ENCODE peak calls at places on chromosomes 6 and 20, in nine cellular contexts. U is cerebellar cortex; V is iris pigment epithelial cell; D is GM10248; S is HS-27A; W is activated CD4-positive, alpha-beta T cell treated with anti-CD3 and anti-CD28 coated beads, Interleukin-2, amount 10 ng/mL, durations not matched to agents 7 days and 5 days; R is activated naive CD4-positive, alpha-beta T cell; C is HCT116; E is endothelial cell. J is an unnamed sample.

GRCh38 chr6:122322824-122323223 is 76.6 kb upstream of the HSF2 start:
- DNase-seq in U (no peak), V (peak), D (no peak), S (no peak), W (no peak), R (no peak), C (no peak), E (no peak), J (peak)

GRCh38 chr6:166313255-166314070 is 5.3 kb upstream of the PRR18 start:
- DNase-seq in U (peak), V (peak), D (peak), S (no peak), W (peak), R (no peak), C (peak), E (peak), J (peak)

GRCh38 chr20:20837574-20838021 is 125.2 kb upstream of the RALGAPA2 start:
- DNase-seq in U (peak), V (peak), D (peak), S (no peak), W (peak), R (no peak), C (peak), E (peak), J (peak)

GRCh38 chr6:14383393-14384174 is 266.0 kb downstream of the CD83 start:
- DNase-seq in U (no peak), V (no peak), D (no peak), S (no peak), W (no peak), R (no peak), C (no peak), E (no peak), J (no peak)

GRCh38 chr6:26183581-26184408 is 96.6 kb downstream of the HFE start:
- DNase-seq in U (peak), V (peak), D (peak), S (no peak), W (peak), R (peak), C (no peak), E (peak), J (peak)

GRCh38 chr6:83153958-83154357 is 39.1 kb downstream of the PGM3 start:
- DNase-seq in U (no peak), V (peak), D (no peak), S (no peak), W (no peak), R (no peak), C (no peak), E (no peak), J (no peak)

GRCh38 chr6:42532038-42532669 is 31.7 kb upstream of the UBR2 start:
- DNase-seq in U (peak), V (peak), D (peak), S (peak), W (peak), R (no peak), C (peak), E (peak), J (peak)

GRCh38 chr6:166395351-166395750 is 12.6 kb upstream of the MPC1 start:
- DNase-seq in U (no peak), V (no peak), D (no peak), S (no peak), W (no peak), R (no peak), C (no peak), E (no peak), J (no peak)

GRCh38 chr6:42229720-42230119 is 12.1 kb upstream of the MRPS10 start:
- DNase-seq in U (no peak), V (no peak), D (no peak), S (no peak), W (no peak), R (no peak), C (no peak), E (no peak), J (no peak)

GRCh38 chr6:157789861-157790260 is 33.2 kb upstream of the SNX9 start:
- DNase-seq in U (peak), V (no peak), D (no peak), S (no peak), W (no peak), R (no peak), C (peak), E (no peak), J (no peak)

GRCh38 chr6:105994522-105995402 is 91.4 kb upstream of the PRDM1 start:
- DNase-seq in U (peak), V (peak), D (peak), S (peak), W (peak), R (no peak), C (peak), E (peak), J (peak)

GRCh38 chr20:35661013-35661412 is 3.7 kb downstream of the CPNE1 start:
- DNase-seq in U (no peak), V (peak), D (no peak), S (no peak), W (no peak), R (no peak), C (peak), E (no peak), J (peak)

GRCh38 chr20:6580486-6580885 is 187.0 kb upstream of the BMP2 start:
- DNase-seq in U (no peak), V (no peak), D (no peak), S (no peak), W (no peak), R (no peak), C (no peak), E (no peak), J (no peak)

GRCh38 chr6:170261643-170262480 is 29.0 kb downstream of the DLL1 start:
- DNase-seq in U (no peak), V (no peak), D (no peak), S (no peak), W (no peak), R (no peak), C (no peak), E (no peak), J (no peak)

GRCh38 chr20:53748821-53749402 is 155.3 kb upstream of the ZNF217 start:
- DNase-seq in U (no peak), V (no peak), D (no peak), S (no peak), W (peak), R (no peak), C (no peak), E (no peak), J (peak)

GRCh38 chr20:10553326-10553984 is 118.3 kb downstream of the SLX4IP start:
- DNase-seq in U (peak), V (peak), D (peak), S (no peak), W (peak), R (no peak), C (no peak), E (peak), J (peak)

GRCh38 chr6:100347901-100348550 is 116.7 kb downstream of the SIM1 start:
- DNase-seq in U (no peak), V (peak), D (no peak), S (no peak), W (no peak), R (no peak), C (no peak), E (no peak), J (peak)

GRCh38 chr6:170516783-170517616 is 36.1 kb downstream of the PSMB1 start:
- DNase-seq in U (peak), V (peak), D (peak), S (peak), W (peak), R (no peak), C (peak), E (peak), J (peak)

GRCh38 chr6:83514877-83515466 is 2.6 kb downstream of the PRSS35 start:
- DNase-seq in U (peak), V (peak), D (peak), S (no peak), W (peak), R (no peak), C (peak), E (peak), J (peak)

GRCh38 chr20:7770578-7770977 is 169.7 kb downstream of the HAO1 start:
- DNase-seq in U (no peak), V (peak), D (no peak), S (no peak), W (peak), R (no peak), C (no peak), E (no peak), J (no peak)

GRCh38 chr6:2580996-2581395 is 169.7 kb downstream of the MYLK4 start:
- DNase-seq in U (no peak), V (no peak), D (no peak), S (no peak), W (no peak), R (no peak), C (no peak), E (no peak), J (no peak)

GRCh38 chr20:48697845-48698491 is 129.8 kb downstream of the PREX1 start:
- DNase-seq in U (no peak), V (peak), D (no peak), S (peak), W (no peak), R (no peak), C (no peak), E (no peak), J (peak)

GRCh38 chr20:10060223-10060622 is 25.4 kb downstream of the ANKEF1 start:
- DNase-seq in U (no peak), V (peak), D (no peak), S (no peak), W (no peak), R (no peak), C (no peak), E (no peak), J (no peak)

GRCh38 chr6:15296249-15296648 is 50.4 kb downstream of the JARID2 start:
- DNase-seq in U (no peak), V (no peak), D (no peak), S (no peak), W (no peak), R (no peak), C (no peak), E (no peak), J (no peak)

GRCh38 chr6:56399250-56399671 is 151.9 kb upstream of the COL21A1 start:
- DNase-seq in U (no peak), V (peak), D (no peak), S (peak), W (no peak), R (no peak), C (no peak), E (no peak), J (peak)

GRCh38 chr6:5986847-5987246 is 19.9 kb downstream of the NRN1 start:
- DNase-seq in U (no peak), V (no peak), D (no peak), S (no peak), W (no peak), R (no peak), C (no peak), E (no peak), J (no peak)

GRCh38 chr20:24337551-24337950 is 131.9 kb upstream of the SYNDIG1 start:
- DNase-seq in U (no peak), V (no peak), D (no peak), S (no peak), W (no peak), R (no peak), C (no peak), E (no peak), J (no peak)

GRCh38 chr6:34513628-34514027 is 42.5 kb downstream of the SPDEF start:
- DNase-seq in U (no peak), V (no peak), D (no peak), S (no peak), W (no peak), R (no peak), C (no peak), E (no peak), J (no peak)

GRCh38 chr20:38893056-38893455 is 33.2 kb upstream of the FAM83D start:
- DNase-seq in U (no peak), V (no peak), D (no peak), S (no peak), W (no peak), R (no peak), C (no peak), E (no peak), J (no peak)

GRCh38 chr6:51553246-51554015 is 534.0 kb downstream of the PKHD1 start:
- DNase-seq in U (no peak), V (no peak), D (no peak), S (no peak), W (no peak), R (no peak), C (no peak), E (no peak), J (no peak)

J was measured in EL.